ENCODE peak calls at places on chromosomes 1 and 21, in five cellular contexts. One of them, this sample, is unnamed.

GRCh38 chr1:154729598-154729997 is 121.6 kb upstream of the ADAR start:
- DNase-seq in breast epithelium: no peak
- DNase-seq in stomach: no peak
- DNase-seq in uterus: peak; percentile 71
- DNase-seq in prostate gland: no peak
- DNase-seq in this sample: no peak

GRCh38 chr1:54218883-54219687 is 19.1 kb downstream of the MRPL37 start:
- DNase-seq in prostate gland: no peak
- DNase-seq in stomach: peak; percentile 59
- DNase-seq in breast epithelium: no peak
- DNase-seq in uterus: no peak
- DNase-seq in this sample: no peak

GRCh38 chr1:216887032-216887431 is 163.8 kb upstream of the ESRRG start:
- DNase-seq in breast epithelium: no peak
- DNase-seq in uterus: no peak
- DNase-seq in stomach: no peak
- DNase-seq in prostate gland: no peak
- DNase-seq in this sample: no peak

GRCh38 chr1:198491028-198491427 is 49.5 kb downstream of the ATP6V1G3 start:
- DNase-seq in breast epithelium: no peak
- DNase-seq in uterus: no peak
- DNase-seq in prostate gland: no peak
- DNase-seq in stomach: no peak
- DNase-seq in this sample: no peak

GRCh38 chr1:153220606-153221303 is 3.4 kb downstream of the PRR9 start:
- DNase-seq in stomach: no peak
- DNase-seq in uterus: no peak
- DNase-seq in breast epithelium: no peak
- DNase-seq in prostate gland: no peak
- DNase-seq in this sample: peak; percentile 20

GRCh38 chr1:2044510-2045319 is 5.5 kb upstream of the PRKCZ start:
- DNase-seq in prostate gland: peak; percentile 56
- DNase-seq in stomach: peak; percentile 79
- DNase-seq in breast epithelium: peak; percentile 79
- DNase-seq in uterus: peak; percentile 24
- DNase-seq in this sample: peak; percentile 63

GRCh38 chr21:27423906-27424595 is 457.2 kb upstream of the ADAMTS5 start:
- DNase-seq in uterus: no peak
- DNase-seq in stomach: no peak
- DNase-seq in prostate gland: no peak
- DNase-seq in breast epithelium: no peak
- DNase-seq in this sample: no peak

GRCh38 chr1:113567427-113567826 is 177.1 kb downstream of the MAGI3 start:
- DNase-seq in stomach: no peak
- DNase-seq in uterus: no peak
- DNase-seq in prostate gland: no peak
- DNase-seq in breast epithelium: no peak
- DNase-seq in this sample: no peak

GRCh38 chr1:41533731-41534080 is 49.2 kb upstream of the EDN2 start:
- DNase-seq in stomach: no peak
- DNase-seq in breast epithelium: no peak
- DNase-seq in uterus: no peak
- DNase-seq in prostate gland: no peak
- DNase-seq in this sample: no peak

GRCh38 chr1:246782120-246782900 is 58.1 kb downstream of the SCCPDH start:
- DNase-seq in stomach: no peak
- DNase-seq in uterus: no peak
- DNase-seq in prostate gland: no peak
- DNase-seq in breast epithelium: no peak
- DNase-seq in this sample: peak; percentile 42

GRCh38 chr1:77825356-77825709 is 45.9 kb downstream of the MIGA1 start:
- DNase-seq in stomach: peak; percentile 45
- DNase-seq in uterus: peak; percentile 28
- DNase-seq in breast epithelium: no peak
- DNase-seq in prostate gland: peak; percentile 61
- DNase-seq in this sample: no peak

GRCh38 chr1:104991702-104992101 is 1242.0 kb downstream of the AMY1C start:
- DNase-seq in breast epithelium: no peak
- DNase-seq in stomach: no peak
- DNase-seq in prostate gland: no peak
- DNase-seq in uterus: no peak
- DNase-seq in this sample: no peak

GRCh38 chr1:16628361-16629111 is 15.2 kb upstream of the NBPF1 start:
- DNase-seq in uterus: peak; percentile 28
- DNase-seq in stomach: peak; percentile 31
- DNase-seq in breast epithelium: peak; percentile 51
- DNase-seq in prostate gland: no peak
- DNase-seq in this sample: peak; percentile 31

GRCh38 chr1:230068952-230069684 is 2.1 kb downstream of the GALNT2 start:
- DNase-seq in stomach: peak; percentile 43
- DNase-seq in breast epithelium: no peak
- DNase-seq in uterus: no peak
- DNase-seq in prostate gland: peak; percentile 21
- DNase-seq in this sample: no peak

DNA sequence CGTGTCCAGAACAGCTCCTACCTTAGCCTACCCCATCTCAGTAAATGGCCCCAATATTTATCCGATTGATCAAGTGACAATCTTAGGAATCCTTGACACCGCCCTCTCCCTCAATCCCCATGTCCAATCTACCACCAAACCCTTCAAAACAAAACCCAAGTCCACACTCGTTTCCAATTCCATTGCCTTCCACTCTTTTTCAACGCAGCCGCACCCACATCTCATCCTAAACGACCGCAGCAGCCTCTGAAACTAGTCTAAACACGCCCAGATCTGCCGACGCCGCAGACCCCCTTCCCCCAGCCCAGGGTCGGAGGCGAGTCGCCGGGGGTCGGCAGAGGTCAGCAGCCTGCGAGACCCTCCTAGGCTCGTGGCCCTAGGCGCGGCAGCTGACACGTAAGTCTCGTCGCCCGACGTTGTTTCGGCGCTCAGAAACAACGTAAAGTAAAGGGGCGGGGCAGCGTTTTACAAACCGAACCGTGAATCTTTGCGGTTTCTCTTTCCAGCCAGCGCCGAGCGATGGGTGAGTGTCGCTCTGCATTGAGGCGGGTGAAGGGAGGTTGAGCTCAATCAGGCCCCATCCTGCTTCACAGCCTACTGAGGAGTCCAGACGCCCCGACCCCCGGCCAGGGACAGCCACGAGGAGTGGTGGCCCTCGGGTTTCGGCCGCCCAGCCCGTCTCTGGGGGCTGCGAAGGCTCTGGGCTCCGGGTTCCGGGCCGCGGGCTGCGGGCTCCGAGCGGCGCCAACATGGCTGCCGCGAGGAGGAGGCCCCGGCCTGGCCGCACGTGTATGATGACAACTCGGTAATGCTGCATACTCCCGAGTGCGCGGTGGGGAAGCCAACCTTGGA is at the start of gene RPS8:
- DNase-seq in stomach: peak; percentile 94
- DNase-seq in breast epithelium: peak; percentile 93
- DNase-seq in prostate gland: peak; percentile 92
- DNase-seq in uterus: peak; percentile 95
- DNase-seq in this sample: peak; percentile 91
- TF ChIP-seq POLR2A in stomach: no peak
- TF ChIP-seq POLR2A in breast epithelium: peak; percentile 97
- TF ChIP-seq POLR2A in prostate gland: peak; percentile 85
- TF ChIP-seq POLR2A in uterus: peak; percentile 95
- TF ChIP-seq POLR2A in this sample: peak; percentile 56

GRCh38 chr1:214341918-214342317 is 61.0 kb downstream of the SMYD2 start:
- DNase-seq in breast epithelium: no peak
- DNase-seq in uterus: no peak
- DNase-seq in stomach: no peak
- DNase-seq in prostate gland: no peak
- DNase-seq in this sample: no peak
- TF ChIP-seq CTCF in breast epithelium: no peak
- TF ChIP-seq CTCF in uterus: no peak
- TF ChIP-seq CTCF in stomach: no peak
- TF ChIP-seq CTCF in prostate gland: no peak
- TF ChIP-seq CTCF in this sample: no peak

GRCh38 chr1:3066826-3067225 is 2.2 kb upstream of the PRDM16 start:
- DNase-seq in prostate gland: no peak
- DNase-seq in breast epithelium: no peak
- DNase-seq in stomach: no peak
- DNase-seq in uterus: no peak
- DNase-seq in this sample: peak; percentile 20

GRCh38 chr1:3065797-3066196 is 3.2 kb upstream of the PRDM16 start:
- DNase-seq in stomach: no peak
- DNase-seq in uterus: no peak
- DNase-seq in prostate gland: no peak
- DNase-seq in breast epithelium: peak; percentile 39
- DNase-seq in this sample: no peak

GRCh38 chr1:3065396-3065795 is 3.6 kb upstream of the PRDM16 start:
- DNase-seq in uterus: no peak
- DNase-seq in breast epithelium: no peak
- DNase-seq in stomach: peak; percentile 23
- DNase-seq in prostate gland: no peak
- DNase-seq in this sample: peak; percentile 14

GRCh38 chr1:3067301-3067670 is 1.7 kb upstream of the PRDM16 start:
- DNase-seq in prostate gland: no peak
- DNase-seq in breast epithelium: no peak
- DNase-seq in stomach: no peak
- DNase-seq in uterus: no peak
- DNase-seq in this sample: no peak

GRCh38 chr1:3066250-3066711 is 2.7 kb upstream of the PRDM16 start:
- DNase-seq in breast epithelium: no peak
- DNase-seq in uterus: no peak
- DNase-seq in stomach: peak; percentile 81
- DNase-seq in prostate gland: no peak
- DNase-seq in this sample: peak; percentile 89
- H3K27me3 ChIP-seq in breast epithelium: peaks cover 91% of the 10 kb centered on the region
- H3K27me3 ChIP-seq in uterus: peaks cover 28% of the 10 kb centered on the region
- H3K27me3 ChIP-seq in stomach: peaks cover 95% of the 10 kb centered on the region
- H3K27me3 ChIP-seq in prostate gland: peaks cover 54% of the 10 kb centered on the region
- H3K27me3 ChIP-seq in this sample: peaks cover 14% of the 10 kb centered on the region

GRCh38 chr1:236734141-236734765 is 48.0 kb downstream of the ACTN2 start:
- DNase-seq in stomach: no peak
- DNase-seq in breast epithelium: no peak
- DNase-seq in prostate gland: no peak
- DNase-seq in uterus: no peak
- DNase-seq in this sample: no peak
- TF ChIP-seq POLR2A in stomach: no peak
- TF ChIP-seq POLR2A in breast epithelium: no peak
- TF ChIP-seq POLR2A in prostate gland: no peak
- TF ChIP-seq POLR2A in uterus: no peak
- TF ChIP-seq POLR2A in this sample: no peak

DNA sequence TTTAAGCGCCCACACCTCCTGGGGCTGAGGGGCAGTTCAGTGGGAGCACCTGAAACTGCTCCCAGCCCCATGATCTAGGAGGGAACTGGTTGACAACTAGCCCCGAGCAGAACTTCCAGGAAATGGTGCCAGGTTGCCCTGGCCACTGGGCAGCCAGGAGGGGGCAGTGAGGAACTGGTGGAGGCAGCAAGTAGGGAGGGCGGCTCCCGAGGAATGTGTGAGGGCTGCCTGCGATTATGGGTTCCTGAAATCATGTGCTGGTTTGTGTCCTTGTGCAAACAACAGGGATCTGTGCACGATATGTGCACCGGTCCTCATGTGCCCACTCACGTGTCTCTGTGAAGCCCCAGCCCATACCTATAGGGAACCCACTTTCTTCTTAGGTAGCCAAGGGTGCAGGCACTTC is 9.9 kb downstream of the GPR3 start:
- DNase-seq in stomach: peak; percentile 87
- DNase-seq in breast epithelium: peak; percentile 84
- DNase-seq in uterus: peak; percentile 75
- DNase-seq in prostate gland: peak; percentile 83
- DNase-seq in this sample: peak; percentile 90
- TF ChIP-seq CTCF in stomach: peak; percentile 50
- TF ChIP-seq CTCF in breast epithelium: peak; percentile 70
- TF ChIP-seq CTCF in uterus: peak; percentile 65
- TF ChIP-seq CTCF in prostate gland: no peak
- TF ChIP-seq CTCF in this sample: peak; percentile 72

GRCh38 chr1:181763736-181764135 is 280.4 kb downstream of the CACNA1E start:
- DNase-seq in breast epithelium: no peak
- DNase-seq in prostate gland: no peak
- DNase-seq in stomach: no peak
- DNase-seq in uterus: no peak
- DNase-seq in this sample: no peak
- H3K27me3 ChIP-seq in breast epithelium: no peaks in the 10 kb centered on the region
- H3K27me3 ChIP-seq in prostate gland: no peaks in the 10 kb centered on the region
- H3K27me3 ChIP-seq in stomach: no peaks in the 10 kb centered on the region
- H3K27me3 ChIP-seq in uterus: no peaks in the 10 kb centered on the region
- H3K27me3 ChIP-seq in this sample: no peaks in the 10 kb centered on the region

GRCh38 chr1:201713093-201713810 is 115.7 kb upstream of the IPO9 start:
- DNase-seq in breast epithelium: peak; percentile 72
- DNase-seq in uterus: peak; percentile 99
- DNase-seq in stomach: peak; percentile 83
- DNase-seq in prostate gland: peak; percentile 36
- DNase-seq in this sample: peak; percentile 94
- TF ChIP-seq POLR2A in breast epithelium: no peak
- TF ChIP-seq POLR2A in uterus: peak; percentile 51
- TF ChIP-seq POLR2A in stomach: no peak
- TF ChIP-seq POLR2A in prostate gland: no peak
- TF ChIP-seq POLR2A in this sample: no peak

DNA sequence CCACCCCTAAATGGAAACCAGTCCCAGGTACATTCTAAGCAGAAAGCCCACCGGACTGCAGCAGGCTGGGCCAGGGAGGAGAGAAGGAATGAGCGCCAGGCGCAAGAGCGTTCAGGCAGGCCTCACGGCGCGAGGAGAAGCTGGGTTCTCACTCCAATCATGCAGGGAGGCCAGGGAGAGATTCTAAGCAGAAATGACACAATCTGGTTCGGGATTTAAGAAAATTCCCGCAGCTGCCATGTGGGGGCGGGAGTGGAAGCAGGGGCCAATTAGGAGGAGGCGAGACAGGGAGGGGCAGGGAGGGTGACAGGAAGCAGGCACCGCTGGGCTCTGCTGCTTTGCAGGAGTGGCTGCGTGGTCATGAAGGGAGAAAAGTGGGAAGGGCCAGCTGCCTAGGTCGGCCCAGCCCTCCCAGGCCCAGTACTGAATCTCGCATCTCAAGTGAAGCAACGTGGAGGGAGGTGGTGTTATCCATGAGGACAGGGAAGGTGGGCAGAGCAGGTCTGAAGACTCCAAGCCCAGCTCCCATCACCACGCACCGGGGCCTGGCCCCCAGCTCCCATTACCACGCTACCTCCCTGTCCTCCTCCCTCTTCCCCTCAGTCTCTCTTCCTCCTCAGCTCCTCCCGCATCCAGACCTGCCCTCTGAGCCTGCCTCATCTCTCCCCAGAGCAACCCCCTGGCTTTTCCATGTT is 11.8 kb downstream of the NPHP4 start:
- DNase-seq in breast epithelium: no peak
- DNase-seq in uterus: no peak
- DNase-seq in prostate gland: no peak
- DNase-seq in stomach: no peak
- DNase-seq in this sample: no peak
- TF ChIP-seq CTCF in breast epithelium: no peak
- TF ChIP-seq CTCF in uterus: no peak
- TF ChIP-seq CTCF in prostate gland: no peak
- TF ChIP-seq CTCF in stomach: no peak
- TF ChIP-seq CTCF in this sample: no peak

GRCh38 chr1:204830671-204831585 is 39.7 kb upstream of the NFASC start:
- DNase-seq in breast epithelium: no peak
- DNase-seq in prostate gland: no peak
- DNase-seq in uterus: no peak
- DNase-seq in stomach: no peak
- DNase-seq in this sample: no peak
- H3K27me3 ChIP-seq in breast epithelium: no peaks in the 10 kb centered on the region
- H3K27me3 ChIP-seq in prostate gland: no peaks in the 10 kb centered on the region
- H3K27me3 ChIP-seq in uterus: no peaks in the 10 kb centered on the region
- H3K27me3 ChIP-seq in stomach: peaks cover 71% of the 10 kb centered on the region
- H3K27me3 ChIP-seq in this sample: no peaks in the 10 kb centered on the region